ENCODE peak calls at places on chromosome X, in eight cellular contexts. R is GM23338, G is HCT116, P is PC-3, L is neural progenitor cell, F is SK-N-SH, A is OCI-LY7, K is MM.1S. N is an unnamed sample.

GRCh38 chrX:119071381-119071780 is 1.4 kb upstream of the CT47C1 start:
- DNase-seq in R (no peak), G (no peak), P (no peak), L (no peak), F (no peak), A (peak), K (peak), N (no peak)

GRCh38 chrX:54182194-54182863 is 725 bp downstream of the FAM120C start:
- DNase-seq in A (peak), P (peak), F (peak), G (peak), L (peak), R (peak), K (peak), N (peak)

GRCh38 chrX:123450217-123450616 is 266.1 kb downstream of the GRIA3 start:
- DNase-seq in R (peak), A (peak), P (peak), F (no peak), G (no peak), K (peak), L (peak), N (peak)

GRCh38 chrX:72540318-72540717 is 32.3 kb downstream of the HDAC8 start:
- DNase-seq in R (peak), P (peak), A (peak), K (no peak), L (no peak), F (peak), G (no peak), N (peak)

GRCh38 chrX:2464677-2465166 is 36.1 kb downstream of the DHRSX start:
- DNase-seq in L (peak), A (no peak), K (no peak), R (peak), G (peak), P (no peak), F (no peak), N (no peak)

GRCh38 chrX:41870719-41871151 is 52.6 kb downstream of the CASK start:
- DNase-seq in R (no peak), F (no peak), P (no peak), K (no peak), A (no peak), G (no peak), L (no peak), N (peak)

GRCh38 chrX:127276326-127276725 is 456.8 kb downstream of the PRR32 start:
- DNase-seq in A (no peak), P (no peak), R (no peak), L (no peak), F (no peak), G (no peak), K (no peak), N (no peak)

GRCh38 chrX:136639506-136640176 is 8.3 kb upstream of the CD40LG start:
- DNase-seq in R (no peak), P (peak), L (no peak), A (no peak), G (no peak), F (no peak), K (no peak), N (no peak)

GRCh38 chrX:56975611-56976010 is 19.7 kb downstream of the SPIN3 start:
- DNase-seq in R (no peak), L (peak), A (peak), K (no peak), P (no peak), G (no peak), F (no peak), N (no peak)

GRCh38 chrX:11953615-11954014 is 184.7 kb upstream of the FRMPD4 start:
- DNase-seq in K (no peak), L (peak), P (peak), R (no peak), A (no peak), F (no peak), G (no peak), N (peak)

GRCh38 chrX:110678591-110678990 is 117.0 kb downstream of the CHRDL1 start:
- DNase-seq in G (no peak), L (peak), A (no peak), K (no peak), R (peak), P (no peak), F (no peak), N (no peak)

GRCh38 chrX:69024287-69024686 is 141.0 kb downstream of the PJA1 start:
- DNase-seq in P (no peak), K (no peak), L (no peak), A (no peak), F (no peak), R (no peak), G (no peak), N (no peak)

GRCh38 chrX:56974408-56974807 is 20.9 kb downstream of the SPIN3 start:
- DNase-seq in R (no peak), F (no peak), K (no peak), G (no peak), L (no peak), P (peak), A (no peak), N (no peak)

GRCh38 chrX:16646366-16647168 is 3.4 kb upstream of the S100G start:
- DNase-seq in G (no peak), K (no peak), A (no peak), R (no peak), F (no peak), L (no peak), P (no peak), N (peak)

GRCh38 chrX:64975491-64975890 is 759 bp downstream of the ZC4H2 start:
- DNase-seq in K (peak), F (peak), P (peak), G (no peak), A (peak), L (peak), R (peak), N (peak)

GRCh38 chrX:151030845-151031244 is 47.7 kb downstream of the HMGB3 start:
- DNase-seq in P (peak), F (no peak), L (no peak), K (no peak), G (no peak), A (no peak), R (no peak), N (no peak)

GRCh38 chrX:136909119-136909705 is 28.7 kb upstream of the RBMX start:
- DNase-seq in K (peak), L (peak), P (peak), A (peak), R (peak), F (peak), G (peak), N (peak)

GRCh38 chrX:46588263-46588662 is 14.7 kb downstream of the CHST7 start:
- DNase-seq in G (no peak), K (no peak), R (peak), L (no peak), P (peak), A (peak), F (no peak), N (no peak)

GRCh38 chrX:2627272-2627867 is 63.7 kb upstream of the CD99 start:
- DNase-seq in K (peak), A (peak), F (peak), R (peak), G (peak), L (peak), P (peak), N (peak)

GRCh38 chrX:65534450-65535292 is at the start of gene LAS1L:
- DNase-seq in F (peak), P (peak), G (peak), R (peak), K (peak), L (peak), A (peak), N (peak)

GRCh38 chrX:120664081-120664480 is 34.2 kb upstream of the C1GALT1C1 start:
- DNase-seq in P (peak), R (peak), F (no peak), G (peak), K (peak), L (no peak), A (peak), N (no peak)

GRCh38 chrX:3026074-3026588 is 15.1 kb upstream of the ARSF start:
- DNase-seq in G (no peak), K (no peak), F (no peak), R (no peak), P (peak), A (no peak), L (no peak), N (peak)

GRCh38 chrX:24151513-24151912 is 2.0 kb downstream of the ZFX start:
- DNase-seq in A (no peak), K (no peak), G (no peak), R (no peak), F (no peak), L (no peak), P (no peak), N (no peak)

GRCh38 chrX:26262121-26262523 is 46.2 kb downstream of the MAGEB5 start:
- DNase-seq in F (no peak), R (no peak), P (peak), G (no peak), L (no peak), A (no peak), K (no peak), N (no peak)

GRCh38 chrX:259692-260355 is 21.4 kb upstream of the PLCXD1 start:
- DNase-seq in L (peak), F (no peak), K (no peak), P (no peak), G (no peak), A (no peak), R (peak), N (no peak)

GRCh38 chrX:50751091-50751490 is 62.9 kb downstream of the SHROOM4 start:
- DNase-seq in G (no peak), P (no peak), R (no peak), L (no peak), K (no peak), F (no peak), A (no peak), N (no peak)

GRCh38 chrX:87299563-87300160 is 217.9 kb upstream of the KLHL4 start:
- DNase-seq in L (peak), R (peak), A (peak), G (no peak), K (peak), F (no peak), P (peak), N (peak)

GRCh38 chrX:18026171-18026570 is 165.1 kb upstream of the RAI2 start:
- DNase-seq in A (no peak), R (no peak), P (peak), F (no peak), G (no peak), L (no peak), K (no peak), N (no peak)

GRCh38 chrX:49187028-49187394 is 838 bp upstream of the PRICKLE3 start:
- DNase-seq in K (no peak), P (no peak), G (no peak), F (no peak), R (peak), A (no peak), L (no peak), N (no peak)

GRCh38 chrX:114717921-114718320 is 134.0 kb downstream of the HTR2C start:
- DNase-seq in G (no peak), L (peak), F (peak), R (peak), K (no peak), P (no peak), A (peak), N (peak)
- TF ChIP-seq CTCF in G (no peak), L (peak), F (peak), R (no peak), K (peak), P (no peak), A (peak), N (peak)

DNA sequence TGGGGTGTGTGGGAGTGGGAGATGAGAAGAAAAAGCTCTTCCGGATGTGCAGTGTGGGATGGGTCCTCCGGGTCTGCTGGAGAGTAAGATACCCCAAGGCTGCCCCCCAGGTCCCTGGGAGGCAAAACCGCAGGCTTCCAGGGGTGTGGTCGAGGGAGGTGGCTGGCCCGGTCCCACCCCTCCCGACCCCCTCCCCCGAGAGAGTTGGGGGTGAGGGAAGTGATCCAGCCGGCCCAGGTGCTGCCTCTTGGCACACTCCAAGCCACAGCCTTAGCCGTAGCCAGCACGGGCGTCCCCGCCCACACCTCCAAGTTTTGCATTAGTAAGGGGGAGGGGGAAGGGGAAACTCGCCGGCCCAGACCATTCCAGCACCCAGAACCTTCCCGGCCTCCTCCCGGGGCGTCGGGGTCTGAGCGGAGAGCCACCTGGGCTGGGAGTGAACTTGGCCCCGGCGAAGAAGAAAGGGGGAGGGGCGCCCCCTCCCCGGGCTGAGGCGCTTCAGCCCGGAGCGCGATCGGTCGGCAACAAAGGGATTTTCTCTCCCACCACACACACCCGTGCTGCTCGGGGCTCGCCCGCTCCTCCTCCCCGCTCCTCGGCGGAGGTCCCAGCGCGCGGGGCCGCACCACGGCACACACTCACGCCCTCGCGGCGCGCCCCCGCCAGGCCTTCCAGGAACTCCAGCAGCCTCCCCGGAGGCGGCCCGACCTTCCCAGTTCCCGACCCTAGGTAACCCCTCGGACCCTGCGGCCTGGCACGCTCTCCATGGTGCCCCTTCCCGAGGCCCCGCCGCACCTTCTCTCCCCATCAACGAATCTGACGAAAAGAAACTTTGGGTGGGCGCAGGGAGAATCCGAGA is 14.4 kb downstream of the BCOR start:
- DNase-seq in A (no peak), L (peak), P (peak), F (no peak), G (no peak), K (no peak), R (peak), N (peak)
- H3K4me3 ChIP-seq in A (no peak), L (peak), P (peak), F (no peak), G (no peak), K (no peak), R (peak), N (peak)

GRCh38 chrX:134374294-134374693 is 85.7 kb upstream of the HPRT1 start:
- DNase-seq in L (no peak), R (no peak), G (no peak), K (peak), P (peak), F (no peak), A (peak), N (no peak)
- TF ChIP-seq EZH2phosphoT487 in L (no peak), R (no peak), G (no peak), K (no peak), P (no peak), F (no peak), A (no peak), N (no peak)

GRCh38 chrX:43333543-43333942 is 322.6 kb upstream of the MAOA start:
- DNase-seq in L (no peak), R (peak), P (no peak), A (peak), K (peak), F (no peak), G (no peak), N (no peak)
- TF ChIP-seq CTCF in L (peak), R (peak), P (peak), A (peak), K (peak), F (no peak), G (no peak), N (peak)

N was measured in hepatocyte.